ENCODE peak calls at places on chromosomes 11 and 22, in six cellular contexts. S is left ventricle myocardium inferior; F is stimulated activated CD8-positive, alpha-beta memory T cell treated with anti-CD3 and anti-CD28 coated beads, Interleukin-7, amount 100 ng/mL, for 48 hours; A is midbrain; B is activated T-cell treated with anti-CD3 and anti-CD28 coated beads, Interleukin-2, amount 50 U/mL, for 48 hours; Y is GM12891. J is an unnamed sample.

GRCh38 chr11:74932169-74932568 is 16.7 kb downstream of the XRRA1 start:
- DNase-seq in S (no peak), A (no peak), F (peak; percentile 42), B (no peak), Y (no peak), J (no peak)

GRCh38 chr11:19511413-19512183 is 201.0 kb upstream of the NAV2 start:
- DNase-seq in Y (no peak), B (no peak), F (no peak), S (peak; percentile 22), A (peak; percentile 75), J (peak; percentile 71)

GRCh38 chr11:114891911-114892310 is 213.6 kb downstream of the NXPE2 start:
- DNase-seq in A (no peak), F (no peak), S (no peak), B (no peak), Y (no peak), J (no peak)

GRCh38 chr11:15473954-15474837 is 359.5 kb downstream of the INSC start:
- DNase-seq in B (no peak), F (no peak), A (no peak), S (no peak), Y (no peak), J (no peak)

GRCh38 chr11:74417379-74417804 is 19.2 kb upstream of the PGM2L1 start:
- DNase-seq in S (no peak), A (no peak), B (no peak), Y (no peak), F (no peak), J (no peak)

GRCh38 chr22:20216863-20217499 is 51.1 kb downstream of the RTN4R start:
- DNase-seq in F (no peak), A (no peak), S (no peak), Y (no peak), B (no peak), J (no peak)

GRCh38 chr11:14727215-14727614 is 83.6 kb downstream of the PDE3B start:
- DNase-seq in B (no peak), F (no peak), S (no peak), Y (no peak), A (no peak), J (no peak)

GRCh38 chr11:128905345-128906184 is 14.4 kb downstream of the KCNJ5 start:
- DNase-seq in A (no peak), F (no peak), B (peak; percentile 55), S (no peak), Y (peak; percentile 58), J (no peak)

GRCh38 chr22:17655289-17655688 is 16.7 kb downstream of the BCL2L13 start:
- DNase-seq in S (no peak), B (no peak), F (no peak), A (no peak), Y (no peak), J (no peak)

GRCh38 chr11:71433648-71434450 is 14.3 kb downstream of the DHCR7 start:
- DNase-seq in F (no peak), Y (no peak), B (no peak), A (no peak), S (peak; percentile 58), J (no peak)

GRCh38 chr11:134040386-134041297 is 28.2 kb upstream of the JAM3 start:
- DNase-seq in A (no peak), Y (no peak), F (no peak), S (no peak), B (no peak), J (no peak)

J was measured in psoas muscle.